ENCODE peak calls at places on chromosomes 7 and 10, in seven cellular contexts. O is HFFc6; M is activated naive CD4-positive, alpha-beta T cell; P is stimulated activated CD8-positive, alpha-beta memory T cell treated with anti-CD3 and anti-CD28 coated beads, Interleukin-4, amount 100 ng/mL, for 4 hours; N is choroid plexus epithelial cell; K is left cardiac atrium; G is T1000. J is an unnamed sample.

GRCh38 chr7:64180989-64181388 is 26.0 kb upstream of the ZNF735 start:
- DNase-seq in M (no peak), N (peak), K (no peak), P (no peak), O (no peak), G (no peak), J (peak)

GRCh38 chr10:74544106-74544505 is 282.3 kb upstream of the KAT6B start:
- DNase-seq in K (no peak), G (no peak), P (no peak), N (peak), O (peak), M (no peak), J (peak)

GRCh38 chr10:89466599-89467035 is 52.2 kb downstream of the IFIT5 start:
- DNase-seq in K (no peak), N (peak), G (no peak), O (peak), M (no peak), P (no peak), J (peak)

GRCh38 chr10:55203319-55203718 is 402.3 kb upstream of the PCDH15 start:
- DNase-seq in O (no peak), K (no peak), P (no peak), N (peak), G (no peak), M (no peak), J (peak)

GRCh38 chr7:128155100-128155763 is 85.8 kb upstream of the LEP start:
- DNase-seq in P (no peak), K (no peak), G (no peak), O (no peak), M (no peak), N (no peak), J (no peak)

GRCh38 chr10:2994562-2994961 is 72.8 kb upstream of the PFKP start:
- DNase-seq in G (no peak), K (no peak), O (no peak), P (no peak), N (peak), M (no peak), J (peak)

GRCh38 chr7:97512441-97513207 is 219.3 kb upstream of the TAC1 start:
- DNase-seq in P (no peak), M (no peak), G (no peak), N (no peak), O (no peak), K (no peak), J (no peak)

GRCh38 chr10:52742723-52743122 is 29.9 kb downstream of the MBL2 start:
- DNase-seq in G (no peak), K (no peak), N (no peak), O (no peak), P (no peak), M (no peak), J (no peak)

GRCh38 chr10:101403161-101403560 is 49.2 kb downstream of the BTRC start:
- DNase-seq in G (no peak), P (no peak), N (no peak), O (no peak), M (no peak), K (no peak), J (peak)

GRCh38 chr10:43237631-43238446 is 29.0 kb downstream of the RASGEF1A start:
- DNase-seq in N (no peak), O (no peak), G (no peak), M (no peak), P (no peak), K (peak), J (no peak)

J was measured in iris pigment epithelial cell.